ENCODE peak calls at places on chromosomes 11 and 22, in ten cellular contexts. One of them, this sample, is unnamed.
A peak's percentile ranks its signal among the peaks of the same experiment; 100 is the strongest.

GRCh38 chr11:78833237-78833636 is 258.6 kb upstream of the NARS2 start:
- ATAC-seq in heart right ventricle: peak; percentile 67
- ATAC-seq in mucosa of descending colon: peak; percentile 14
- ATAC-seq in sciatic nerve: peak; percentile 74
- ATAC-seq in body of pancreas: no peak
- ATAC-seq in gastroesophageal sphincter: peak; percentile 54
- ATAC-seq in lung: no peak
- ATAC-seq in Right ventricle myocardium inferior: peak; percentile 41
- ATAC-seq in activated naive CD8-positive, alpha-beta T cell treated with anti-CD3 and anti-CD28 coated beads, Interleukin-2, amount 10 ng/mL, durations not matched to agents 7 days and 5 days: no peak
- ATAC-seq in pancreas: peak; percentile 79
- ATAC-seq in this sample: no peak

GRCh38 chr22:34297536-34298120 is 377.4 kb upstream of the LARGE1 start:
- ATAC-seq in heart right ventricle: no peak
- ATAC-seq in mucosa of descending colon: no peak
- ATAC-seq in sciatic nerve: no peak
- ATAC-seq in body of pancreas: no peak
- ATAC-seq in gastroesophageal sphincter: no peak
- ATAC-seq in lung: no peak
- ATAC-seq in Right ventricle myocardium inferior: peak; percentile 85
- ATAC-seq in activated naive CD8-positive, alpha-beta T cell treated with anti-CD3 and anti-CD28 coated beads, Interleukin-2, amount 10 ng/mL, durations not matched to agents 7 days and 5 days: no peak
- ATAC-seq in pancreas: no peak
- ATAC-seq in this sample: no peak

GRCh38 chr11:70440206-70440605 is 41.9 kb downstream of the CTTN start:
- ATAC-seq in heart right ventricle: no peak
- ATAC-seq in mucosa of descending colon: peak; percentile 58
- ATAC-seq in sciatic nerve: no peak
- ATAC-seq in body of pancreas: no peak
- ATAC-seq in gastroesophageal sphincter: no peak
- ATAC-seq in lung: no peak
- ATAC-seq in Right ventricle myocardium inferior: no peak
- ATAC-seq in activated naive CD8-positive, alpha-beta T cell treated with anti-CD3 and anti-CD28 coated beads, Interleukin-2, amount 10 ng/mL, durations not matched to agents 7 days and 5 days: no peak
- ATAC-seq in pancreas: no peak
- ATAC-seq in this sample: no peak

GRCh38 chr11:44621140-44621681 is 55.7 kb downstream of the CD82 start:
- ATAC-seq in heart right ventricle: peak; percentile 82
- ATAC-seq in mucosa of descending colon: peak; percentile 86
- ATAC-seq in sciatic nerve: peak; percentile 85
- ATAC-seq in body of pancreas: peak; percentile 73
- ATAC-seq in gastroesophageal sphincter: peak; percentile 74
- ATAC-seq in lung: no peak
- ATAC-seq in Right ventricle myocardium inferior: peak; percentile 71
- ATAC-seq in activated naive CD8-positive, alpha-beta T cell treated with anti-CD3 and anti-CD28 coated beads, Interleukin-2, amount 10 ng/mL, durations not matched to agents 7 days and 5 days: peak; percentile 41
- ATAC-seq in pancreas: peak; percentile 77
- ATAC-seq in this sample: peak; percentile 24

GRCh38 chr11:60240661-60241060 is 2.3 kb downstream of the MS4A4E start:
- ATAC-seq in heart right ventricle: no peak
- ATAC-seq in mucosa of descending colon: no peak
- ATAC-seq in sciatic nerve: no peak
- ATAC-seq in body of pancreas: no peak
- ATAC-seq in gastroesophageal sphincter: no peak
- ATAC-seq in lung: no peak
- ATAC-seq in Right ventricle myocardium inferior: no peak
- ATAC-seq in activated naive CD8-positive, alpha-beta T cell treated with anti-CD3 and anti-CD28 coated beads, Interleukin-2, amount 10 ng/mL, durations not matched to agents 7 days and 5 days: no peak
- ATAC-seq in pancreas: no peak
- ATAC-seq in this sample: no peak

GRCh38 chr11:116582621-116583020 is 190.2 kb downstream of the BUD13 start:
- ATAC-seq in heart right ventricle: no peak
- ATAC-seq in mucosa of descending colon: no peak
- ATAC-seq in sciatic nerve: no peak
- ATAC-seq in body of pancreas: no peak
- ATAC-seq in gastroesophageal sphincter: no peak
- ATAC-seq in lung: no peak
- ATAC-seq in Right ventricle myocardium inferior: no peak
- ATAC-seq in activated naive CD8-positive, alpha-beta T cell treated with anti-CD3 and anti-CD28 coated beads, Interleukin-2, amount 10 ng/mL, durations not matched to agents 7 days and 5 days: no peak
- ATAC-seq in pancreas: no peak
- ATAC-seq in this sample: no peak

GRCh38 chr22:17217179-17217578 is 2.1 kb downstream of the ADA2 start:
- ATAC-seq in heart right ventricle: no peak
- ATAC-seq in mucosa of descending colon: peak; percentile 35
- ATAC-seq in sciatic nerve: no peak
- ATAC-seq in body of pancreas: no peak
- ATAC-seq in gastroesophageal sphincter: no peak
- ATAC-seq in lung: no peak
- ATAC-seq in Right ventricle myocardium inferior: no peak
- ATAC-seq in activated naive CD8-positive, alpha-beta T cell treated with anti-CD3 and anti-CD28 coated beads, Interleukin-2, amount 10 ng/mL, durations not matched to agents 7 days and 5 days: peak; percentile 43
- ATAC-seq in pancreas: no peak
- ATAC-seq in this sample: peak; percentile 34

GRCh38 chr22:45966892-45967365 is 10.0 kb downstream of the WNT7B start:
- ATAC-seq in heart right ventricle: no peak
- ATAC-seq in mucosa of descending colon: no peak
- ATAC-seq in sciatic nerve: no peak
- ATAC-seq in body of pancreas: no peak
- ATAC-seq in gastroesophageal sphincter: no peak
- ATAC-seq in lung: no peak
- ATAC-seq in Right ventricle myocardium inferior: no peak
- ATAC-seq in activated naive CD8-positive, alpha-beta T cell treated with anti-CD3 and anti-CD28 coated beads, Interleukin-2, amount 10 ng/mL, durations not matched to agents 7 days and 5 days: no peak
- ATAC-seq in pancreas: no peak
- ATAC-seq in this sample: no peak

GRCh38 chr11:121582296-121582695 is 129.5 kb upstream of the SORL1-AS1 start:
- ATAC-seq in heart right ventricle: no peak
- ATAC-seq in mucosa of descending colon: no peak
- ATAC-seq in sciatic nerve: peak; percentile 85
- ATAC-seq in body of pancreas: no peak
- ATAC-seq in gastroesophageal sphincter: no peak
- ATAC-seq in lung: no peak
- ATAC-seq in Right ventricle myocardium inferior: no peak
- ATAC-seq in activated naive CD8-positive, alpha-beta T cell treated with anti-CD3 and anti-CD28 coated beads, Interleukin-2, amount 10 ng/mL, durations not matched to agents 7 days and 5 days: peak; percentile 77
- ATAC-seq in pancreas: no peak
- ATAC-seq in this sample: no peak

GRCh38 chr22:43113516-43114251 is 3.1 kb downstream of the BIK start:
- ATAC-seq in heart right ventricle: no peak
- ATAC-seq in mucosa of descending colon: peak; percentile 18
- ATAC-seq in sciatic nerve: no peak
- ATAC-seq in body of pancreas: peak; percentile 18
- ATAC-seq in gastroesophageal sphincter: no peak
- ATAC-seq in lung: no peak
- ATAC-seq in Right ventricle myocardium inferior: no peak
- ATAC-seq in activated naive CD8-positive, alpha-beta T cell treated with anti-CD3 and anti-CD28 coated beads, Interleukin-2, amount 10 ng/mL, durations not matched to agents 7 days and 5 days: no peak
- ATAC-seq in pancreas: peak; percentile 62
- ATAC-seq in this sample: no peak

GRCh38 chr22:20093437-20093836 is 13.4 kb downstream of the DGCR8 start:
- ATAC-seq in heart right ventricle: peak; percentile 94
- ATAC-seq in mucosa of descending colon: peak; percentile 16
- ATAC-seq in sciatic nerve: peak; percentile 65
- ATAC-seq in body of pancreas: peak; percentile 47
- ATAC-seq in gastroesophageal sphincter: no peak
- ATAC-seq in lung: no peak
- ATAC-seq in Right ventricle myocardium inferior: peak; percentile 98
- ATAC-seq in activated naive CD8-positive, alpha-beta T cell treated with anti-CD3 and anti-CD28 coated beads, Interleukin-2, amount 10 ng/mL, durations not matched to agents 7 days and 5 days: no peak
- ATAC-seq in pancreas: peak; percentile 38
- ATAC-seq in this sample: no peak

GRCh38 chr11:96254087-96254486 is 88.9 kb downstream of the MAML2 start:
- ATAC-seq in heart right ventricle: peak; percentile 80
- ATAC-seq in mucosa of descending colon: peak; percentile 37
- ATAC-seq in sciatic nerve: peak; percentile 29
- ATAC-seq in body of pancreas: no peak
- ATAC-seq in gastroesophageal sphincter: no peak
- ATAC-seq in lung: no peak
- ATAC-seq in Right ventricle myocardium inferior: no peak
- ATAC-seq in activated naive CD8-positive, alpha-beta T cell treated with anti-CD3 and anti-CD28 coated beads, Interleukin-2, amount 10 ng/mL, durations not matched to agents 7 days and 5 days: peak; percentile 24
- ATAC-seq in pancreas: peak; percentile 31
- ATAC-seq in this sample: peak; percentile 44

GRCh38 chr11:45079567-45079942 is 66.9 kb upstream of the PRDM11 start:
- ATAC-seq in heart right ventricle: no peak
- ATAC-seq in mucosa of descending colon: no peak
- ATAC-seq in sciatic nerve: no peak
- ATAC-seq in body of pancreas: no peak
- ATAC-seq in gastroesophageal sphincter: no peak
- ATAC-seq in lung: no peak
- ATAC-seq in Right ventricle myocardium inferior: no peak
- ATAC-seq in activated naive CD8-positive, alpha-beta T cell treated with anti-CD3 and anti-CD28 coated beads, Interleukin-2, amount 10 ng/mL, durations not matched to agents 7 days and 5 days: no peak
- ATAC-seq in pancreas: no peak
- ATAC-seq in this sample: no peak

GRCh38 chr22:40819741-40820140 is 595 bp upstream of the SLC25A17 start:
- ATAC-seq in heart right ventricle: no peak
- ATAC-seq in mucosa of descending colon: peak; percentile 27
- ATAC-seq in sciatic nerve: no peak
- ATAC-seq in body of pancreas: peak; percentile 24
- ATAC-seq in gastroesophageal sphincter: peak; percentile 44
- ATAC-seq in lung: peak; percentile 10
- ATAC-seq in Right ventricle myocardium inferior: no peak
- ATAC-seq in activated naive CD8-positive, alpha-beta T cell treated with anti-CD3 and anti-CD28 coated beads, Interleukin-2, amount 10 ng/mL, durations not matched to agents 7 days and 5 days: no peak
- ATAC-seq in pancreas: peak; percentile 38
- ATAC-seq in this sample: no peak

GRCh38 chr11:111413849-111414248 is 34.8 kb upstream of the POU2AF1 start:
- ATAC-seq in heart right ventricle: no peak
- ATAC-seq in mucosa of descending colon: no peak
- ATAC-seq in sciatic nerve: no peak
- ATAC-seq in body of pancreas: no peak
- ATAC-seq in gastroesophageal sphincter: no peak
- ATAC-seq in lung: no peak
- ATAC-seq in Right ventricle myocardium inferior: no peak
- ATAC-seq in activated naive CD8-positive, alpha-beta T cell treated with anti-CD3 and anti-CD28 coated beads, Interleukin-2, amount 10 ng/mL, durations not matched to agents 7 days and 5 days: no peak
- ATAC-seq in pancreas: no peak
- ATAC-seq in this sample: peak; percentile 18

GRCh38 chr11:9139628-9140357 is 48.4 kb upstream of the SCUBE2 start:
- ATAC-seq in heart right ventricle: no peak
- ATAC-seq in mucosa of descending colon: no peak
- ATAC-seq in sciatic nerve: no peak
- ATAC-seq in body of pancreas: no peak
- ATAC-seq in gastroesophageal sphincter: no peak
- ATAC-seq in lung: no peak
- ATAC-seq in Right ventricle myocardium inferior: no peak
- ATAC-seq in activated naive CD8-positive, alpha-beta T cell treated with anti-CD3 and anti-CD28 coated beads, Interleukin-2, amount 10 ng/mL, durations not matched to agents 7 days and 5 days: no peak
- ATAC-seq in pancreas: no peak
- ATAC-seq in this sample: no peak

GRCh38 chr22:33038131-33038772 is 19.9 kb downstream of the SYN3 start:
- ATAC-seq in heart right ventricle: peak; percentile 52
- ATAC-seq in mucosa of descending colon: no peak
- ATAC-seq in sciatic nerve: peak; percentile 55
- ATAC-seq in body of pancreas: no peak
- ATAC-seq in gastroesophageal sphincter: no peak
- ATAC-seq in lung: no peak
- ATAC-seq in Right ventricle myocardium inferior: peak; percentile 52
- ATAC-seq in activated naive CD8-positive, alpha-beta T cell treated with anti-CD3 and anti-CD28 coated beads, Interleukin-2, amount 10 ng/mL, durations not matched to agents 7 days and 5 days: no peak
- ATAC-seq in pancreas: no peak
- ATAC-seq in this sample: no peak

GRCh38 chr22:38782402-38783094 is 11.4 kb downstream of the DNAL4 start:
- ATAC-seq in heart right ventricle: no peak
- ATAC-seq in mucosa of descending colon: peak; percentile 16
- ATAC-seq in sciatic nerve: no peak
- ATAC-seq in body of pancreas: no peak
- ATAC-seq in gastroesophageal sphincter: no peak
- ATAC-seq in lung: no peak
- ATAC-seq in Right ventricle myocardium inferior: no peak
- ATAC-seq in activated naive CD8-positive, alpha-beta T cell treated with anti-CD3 and anti-CD28 coated beads, Interleukin-2, amount 10 ng/mL, durations not matched to agents 7 days and 5 days: no peak
- ATAC-seq in pancreas: no peak
- ATAC-seq in this sample: no peak

GRCh38 chr11:10117709-10118341 is 176.2 kb downstream of the SBF2 start:
- ATAC-seq in heart right ventricle: peak; percentile 63
- ATAC-seq in mucosa of descending colon: no peak
- ATAC-seq in sciatic nerve: peak; percentile 79
- ATAC-seq in body of pancreas: no peak
- ATAC-seq in gastroesophageal sphincter: peak; percentile 68
- ATAC-seq in lung: no peak
- ATAC-seq in Right ventricle myocardium inferior: peak; percentile 39
- ATAC-seq in activated naive CD8-positive, alpha-beta T cell treated with anti-CD3 and anti-CD28 coated beads, Interleukin-2, amount 10 ng/mL, durations not matched to agents 7 days and 5 days: no peak
- ATAC-seq in pancreas: no peak
- ATAC-seq in this sample: no peak